ENCODE peak calls at places on chromosome 13, in six cellular contexts. V is stomach, H is right atrium auricular region, P is transverse colon, F is AG04450, B is adrenal gland. D is an unnamed sample.

GRCh38 chr13:30016398-30016797 is 166.0 kb upstream of the UBL3 start:
- DNase-seq in B (no peak), P (no peak), H (peak), F (no peak), V (no peak), D (no peak)

GRCh38 chr13:22496803-22497508 is 683.8 kb upstream of the SGCG start:
- DNase-seq in P (no peak), H (no peak), F (no peak), V (no peak), B (peak), D (no peak)

GRCh38 chr13:113948034-113948742 is 25.7 kb downstream of the C13orf46 start:
- DNase-seq in H (no peak), F (no peak), P (no peak), B (no peak), V (no peak), D (no peak)

GRCh38 chr13:21010621-21011020 is 50.8 kb downstream of the LATS2 start:
- DNase-seq in P (no peak), B (no peak), F (no peak), V (no peak), H (no peak), D (no peak)

GRCh38 chr13:88103824-88104223 is 432.7 kb downstream of the SLITRK5 start:
- DNase-seq in B (no peak), V (no peak), H (no peak), P (no peak), F (no peak), D (no peak)

GRCh38 chr13:22030321-22030720 is 359.4 kb downstream of the FGF9 start:
- DNase-seq in H (no peak), F (no peak), P (no peak), B (no peak), V (no peak), D (no peak)

GRCh38 chr13:102141625-102142472 is 260.0 kb downstream of the FGF14 start:
- DNase-seq in F (no peak), P (no peak), B (no peak), H (no peak), V (no peak), D (no peak)

GRCh38 chr13:70732611-70733010 is 624.4 kb upstream of the KLHL1 start:
- DNase-seq in F (no peak), V (no peak), H (no peak), B (no peak), P (no peak), D (no peak)

GRCh38 chr13:106649495-106649894 is 81.6 kb upstream of the ARGLU1 start:
- DNase-seq in H (no peak), F (no peak), P (peak), B (no peak), V (peak), D (no peak)

GRCh38 chr13:78160793-78161192 is 242.2 kb upstream of the EDNRB start:
- DNase-seq in F (peak), H (no peak), V (no peak), P (no peak), B (no peak), D (no peak)

GRCh38 chr13:63838366-63839110 is 2422.9 kb upstream of the PCDH20 start:
- DNase-seq in H (peak), F (no peak), V (no peak), B (no peak), P (no peak), D (no peak)

GRCh38 chr13:27825153-27825552 is 32.9 kb downstream of the GSX1 start:
- DNase-seq in P (no peak), B (no peak), H (peak), F (no peak), V (no peak), D (no peak)

GRCh38 chr13:92967923-92968322 is 258.7 kb upstream of the GPC6 start:
- DNase-seq in F (no peak), P (no peak), B (no peak), V (no peak), H (no peak), D (no peak)

GRCh38 chr13:93248627-93249047 is 22.0 kb downstream of the GPC6 start:
- DNase-seq in V (peak), F (no peak), P (no peak), H (no peak), B (peak), D (peak)

GRCh38 chr13:110957181-110957884 is 42.5 kb upstream of the ANKRD10 start:
- DNase-seq in H (no peak), V (no peak), F (no peak), P (no peak), B (no peak), D (peak)

GRCh38 chr13:50969691-50970090 is 60.1 kb downstream of the RNASEH2B start:
- DNase-seq in F (no peak), H (no peak), B (no peak), P (peak), V (no peak), D (no peak)

GRCh38 chr13:67230774-67231480 is 791 bp upstream of the PCDH9 start:
- DNase-seq in P (peak), F (peak), V (peak), H (no peak), B (peak), D (peak)

GRCh38 chr13:25114220-25114619 is 18.3 kb downstream of the PABPC3 start:
- DNase-seq in V (peak), P (peak), B (peak), H (peak), F (peak), D (peak)
- TF ChIP-seq CTCF in V (peak), P (peak), B (peak), H (peak), F (peak), D (peak)

GRCh38 chr13:52847322-52847681 is 1.1 kb downstream of the PCDH8 start:
- DNase-seq in P (no peak), F (no peak), H (no peak), B (no peak), V (no peak), D (peak)

GRCh38 chr13:52847682-52848432 is 583 bp downstream of the PCDH8 start:
- DNase-seq in F (no peak), B (no peak), V (no peak), H (no peak), P (no peak), D (peak)

GRCh38 chr13:52846567-52847321 is 1.7 kb downstream of the PCDH8 start:
- DNase-seq in H (no peak), F (no peak), P (peak), V (no peak), B (no peak), D (peak)

GRCh38 chr13:52845766-52846566 is 2.5 kb downstream of the PCDH8 start:
- DNase-seq in H (no peak), F (no peak), P (peak), V (no peak), B (no peak), D (peak)

GRCh38 chr13:52845334-52845761 is 3.1 kb downstream of the PCDH8 start:
- DNase-seq in P (no peak), H (no peak), V (no peak), F (no peak), B (no peak), D (peak)
- TF ChIP-seq CTCF in P (no peak), H (no peak), V (no peak), F (peak), B (no peak), D (no peak)

DNA sequence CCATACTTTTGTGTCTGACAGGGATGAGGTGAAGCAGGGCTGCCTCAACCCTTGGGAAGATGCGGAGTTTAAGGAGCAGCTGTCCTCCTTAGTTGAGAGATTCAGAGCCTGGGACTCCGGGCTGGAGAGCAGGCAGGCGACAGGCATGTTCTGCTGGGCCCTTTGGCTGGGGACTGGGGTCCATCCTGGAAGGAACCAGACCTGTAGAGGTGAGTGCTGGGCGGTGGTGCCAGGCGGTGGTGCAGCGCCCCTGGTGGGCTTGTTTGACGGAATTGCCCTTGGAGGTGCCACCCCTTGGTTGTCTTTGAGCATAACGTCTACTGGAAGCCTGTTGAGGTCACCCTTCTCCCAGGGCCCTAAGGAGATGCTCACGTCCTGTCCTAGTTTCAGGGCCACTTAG is 20.6 kb upstream of the SLC15A1 start:
- DNase-seq in V (no peak), P (no peak), H (no peak), F (no peak), B (no peak), D (no peak)
- TF ChIP-seq CTCF in V (no peak), P (no peak), H (no peak), F (no peak), B (no peak), D (no peak)

GRCh38 chr13:95745752-95746151 is 68.8 kb downstream of the DNAJC3 start:
- DNase-seq in F (no peak), V (no peak), P (no peak), B (no peak), H (no peak), D (no peak)

GRCh38 chr13:95743192-95743591 is 66.3 kb downstream of the DNAJC3 start:
- DNase-seq in F (no peak), V (no peak), P (no peak), H (no peak), B (no peak), D (no peak)

GRCh38 chr13:95740921-95741320 is 64.0 kb downstream of the DNAJC3 start:
- DNase-seq in V (no peak), B (no peak), H (no peak), F (no peak), P (no peak), D (no peak)

GRCh38 chr13:95745289-95745688 is 68.3 kb downstream of the DNAJC3 start:
- DNase-seq in F (no peak), V (no peak), P (no peak), B (no peak), H (no peak), D (no peak)

GRCh38 chr13:95741584-95742563 is 64.9 kb downstream of the DNAJC3 start:
- DNase-seq in H (no peak), P (no peak), F (no peak), V (no peak), B (no peak), D (no peak)
- TF ChIP-seq CTCF in H (no peak), P (no peak), F (no peak), V (no peak), B (no peak), D (no peak)

GRCh38 chr13:39776439-39776838 is 121.0 kb downstream of the COG6 start:
- DNase-seq in B (no peak), F (peak), P (no peak), V (no peak), H (no peak), D (no peak)

GRCh38 chr13:39779337-39780270 is 124.1 kb downstream of the COG6 start:
- DNase-seq in H (no peak), B (no peak), P (no peak), V (no peak), F (no peak), D (no peak)

GRCh38 chr13:39777021-39777420 is 121.6 kb downstream of the COG6 start:
- DNase-seq in P (no peak), B (no peak), F (no peak), H (no peak), V (no peak), D (no peak)

GRCh38 chr13:39773833-39774232 is 118.4 kb downstream of the COG6 start:
- DNase-seq in H (no peak), B (no peak), P (no peak), F (no peak), V (no peak), D (no peak)

GRCh38 chr13:39777527-39778061 is 122.1 kb downstream of the COG6 start:
- DNase-seq in F (peak), H (no peak), P (no peak), V (no peak), B (no peak), D (no peak)
- TF ChIP-seq CTCF in F (peak), H (no peak), P (no peak), V (no peak), B (no peak), D (no peak)

GRCh38 chr13:100497394-100497793 is 91.2 kb downstream of the GGACT start:
- DNase-seq in H (no peak), B (no peak), F (no peak), V (no peak), P (no peak), D (no peak)

GRCh38 chr13:100493418-100493817 is 95.2 kb downstream of the GGACT start:
- DNase-seq in B (no peak), V (no peak), H (no peak), P (no peak), F (no peak), D (no peak)

GRCh38 chr13:100491164-100491847 is 97.3 kb downstream of the GGACT start:
- DNase-seq in V (no peak), B (peak), F (no peak), H (peak), P (no peak), D (no peak)

GRCh38 chr13:100490692-100491091 is 97.9 kb downstream of the GGACT start:
- DNase-seq in F (no peak), P (no peak), H (no peak), V (no peak), B (no peak), D (no peak)

DNA sequence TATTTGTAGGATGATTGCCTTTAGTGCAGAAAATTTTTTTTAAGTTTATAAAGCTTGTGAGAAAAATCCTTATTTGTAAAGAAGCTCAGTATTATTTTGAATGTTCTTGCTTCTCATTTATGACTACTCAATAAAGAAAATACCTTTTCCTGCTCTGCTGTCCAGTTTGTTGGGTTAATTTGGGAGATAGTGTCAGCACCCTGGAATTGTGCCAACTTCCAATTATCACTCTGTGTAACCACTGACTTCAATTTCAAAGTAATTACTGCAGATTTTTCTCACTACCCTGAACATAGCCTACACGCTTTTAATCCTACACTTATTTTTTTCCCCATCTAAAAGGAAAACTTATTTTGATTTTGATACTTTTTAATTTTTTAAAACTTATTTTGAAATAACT is 93.1 kb downstream of the GGACT start:
- DNase-seq in F (no peak), V (no peak), P (no peak), B (no peak), H (no peak), D (no peak)
- TF ChIP-seq CTCF in F (no peak), V (no peak), P (no peak), B (no peak), H (no peak), D (no peak)

GRCh38 chr13:47794963-47795362 is 206.1 kb downstream of the SUCLA2 start:
- DNase-seq in P (no peak), B (no peak), F (no peak), V (no peak), H (no peak), D (no peak)
- TF ChIP-seq CTCF in P (no peak), B (peak), F (peak), V (peak), H (no peak), D (peak)

DNA sequence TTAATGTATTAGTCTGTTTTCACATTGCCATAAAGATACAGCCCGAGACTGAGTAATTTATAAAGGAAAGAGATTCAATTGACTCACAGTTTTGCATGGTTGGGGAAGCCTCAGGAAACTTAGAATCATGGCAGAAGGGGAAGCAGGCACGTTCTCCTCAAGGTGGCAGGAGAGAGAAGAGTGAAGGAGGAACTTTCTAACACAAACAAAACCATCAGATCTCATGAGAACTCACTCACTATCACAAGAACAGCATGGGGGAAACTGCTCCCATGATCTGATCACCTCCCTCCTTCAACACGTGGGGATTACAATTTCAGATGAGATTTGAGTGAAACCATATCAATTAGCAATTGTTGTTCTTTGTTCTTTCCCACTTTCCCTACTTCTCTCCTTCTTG is 689.0 kb upstream of the SLITRK1 start:
- DNase-seq in V (no peak), B (no peak), H (no peak), F (no peak), P (no peak), D (no peak)
- TF ChIP-seq CTCF in V (no peak), B (no peak), H (no peak), F (no peak), P (no peak), D (no peak)

DNA sequence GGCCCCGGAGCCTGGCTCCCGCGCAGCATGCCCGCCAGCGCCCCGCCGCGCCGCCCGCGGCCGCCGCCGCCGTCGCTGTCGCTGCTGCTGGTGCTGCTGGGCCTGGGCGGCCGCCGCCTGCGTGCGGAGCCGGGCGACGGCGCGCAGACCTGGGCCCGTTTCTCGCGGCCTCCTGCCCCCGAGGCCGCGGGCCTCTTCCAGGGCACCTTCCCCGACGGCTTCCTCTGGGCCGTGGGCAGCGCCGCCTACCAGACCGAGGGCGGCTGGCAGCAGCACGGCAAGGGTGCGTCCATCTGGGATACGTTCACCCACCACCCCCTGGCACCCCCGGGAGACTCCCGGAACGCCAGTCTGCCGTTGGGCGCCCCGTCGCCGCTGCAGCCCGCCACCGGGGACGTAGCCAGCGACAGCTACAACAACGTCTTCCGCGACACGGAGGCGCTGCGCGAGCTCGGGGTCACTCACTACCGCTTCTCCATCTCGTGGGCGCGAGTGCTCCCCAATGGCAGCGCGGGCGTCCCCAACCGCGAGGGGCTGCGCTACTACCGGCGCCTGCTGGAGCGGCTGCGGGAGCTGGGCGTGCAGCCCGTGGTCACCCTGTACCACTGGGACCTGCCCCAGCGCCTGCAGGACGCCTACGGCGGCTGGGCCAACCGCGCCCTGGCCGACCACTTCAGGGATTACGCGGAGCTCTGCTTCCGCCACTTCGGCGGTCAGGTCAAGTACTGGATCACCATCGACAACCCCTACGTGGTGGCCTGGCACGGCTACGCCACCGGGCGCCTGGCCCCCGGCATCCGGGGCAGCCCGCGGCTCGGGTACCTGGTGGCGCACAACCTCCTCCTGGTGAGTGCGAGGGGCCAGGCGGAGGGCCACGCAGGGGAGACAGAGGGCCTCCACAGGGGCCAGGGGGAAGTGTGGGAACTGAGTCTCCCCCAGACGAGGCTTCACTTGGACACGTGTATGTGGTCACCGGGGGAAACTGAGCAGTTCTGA is at the start of gene KL:
- DNase-seq in P (peak), B (peak), F (no peak), V (peak), H (no peak), D (peak)
- TF ChIP-seq CTCF in P (no peak), B (no peak), F (no peak), V (no peak), H (no peak), D (no peak)